ENCODE peak calls at places on chromosomes 13 and 19, in ten cellular contexts. One of them, this sample, is unnamed.

GRCh38 chr19:4018775-4019504 is 11.4 kb downstream of the PIAS4 start:
- DNase-seq in HCT116: no peak
- DNase-seq in stomach: no peak
- DNase-seq in endothelial cell of umbilical vein: no peak
- DNase-seq in breast epithelium: no peak
- DNase-seq in suprapubic skin: no peak
- DNase-seq in transverse colon: no peak
- DNase-seq in spleen: no peak
- DNase-seq in SK-N-SH: no peak
- DNase-seq in GM23338: no peak
- DNase-seq in this sample: no peak

GRCh38 chr19:55287361-55288079 is 3.7 kb downstream of the BRSK1 start:
- DNase-seq in HCT116: no peak
- DNase-seq in stomach: no peak
- DNase-seq in endothelial cell of umbilical vein: no peak
- DNase-seq in breast epithelium: no peak
- DNase-seq in suprapubic skin: no peak
- DNase-seq in transverse colon: no peak
- DNase-seq in spleen: no peak
- DNase-seq in SK-N-SH: no peak
- DNase-seq in GM23338: no peak
- DNase-seq in this sample: no peak

GRCh38 chr13:40519637-40520036 is 146.8 kb downstream of the FOXO1 start:
- DNase-seq in HCT116: no peak
- DNase-seq in stomach: no peak
- DNase-seq in endothelial cell of umbilical vein: no peak
- DNase-seq in breast epithelium: no peak
- DNase-seq in suprapubic skin: no peak
- DNase-seq in transverse colon: no peak
- DNase-seq in spleen: no peak
- DNase-seq in SK-N-SH: no peak
- DNase-seq in GM23338: peak
- DNase-seq in this sample: no peak

GRCh38 chr13:21395953-21396352 is 63.1 kb downstream of the ZDHHC20 start:
- DNase-seq in HCT116: no peak
- DNase-seq in stomach: no peak
- DNase-seq in endothelial cell of umbilical vein: no peak
- DNase-seq in breast epithelium: no peak
- DNase-seq in suprapubic skin: no peak
- DNase-seq in transverse colon: no peak
- DNase-seq in spleen: no peak
- DNase-seq in SK-N-SH: no peak
- DNase-seq in GM23338: no peak
- DNase-seq in this sample: no peak

GRCh38 chr13:48772908-48773307 is 119.2 kb downstream of the CYSLTR2 start:
- DNase-seq in HCT116: no peak
- DNase-seq in stomach: no peak
- DNase-seq in endothelial cell of umbilical vein: no peak
- DNase-seq in breast epithelium: no peak
- DNase-seq in suprapubic skin: no peak
- DNase-seq in transverse colon: no peak
- DNase-seq in spleen: no peak
- DNase-seq in SK-N-SH: no peak
- DNase-seq in GM23338: no peak
- DNase-seq in this sample: no peak

GRCh38 chr13:104773775-104774174 is 1707.6 kb upstream of the SLC10A2 start:
- DNase-seq in HCT116: peak
- DNase-seq in stomach: no peak
- DNase-seq in endothelial cell of umbilical vein: peak
- DNase-seq in breast epithelium: no peak
- DNase-seq in suprapubic skin: no peak
- DNase-seq in transverse colon: no peak
- DNase-seq in spleen: no peak
- DNase-seq in SK-N-SH: peak
- DNase-seq in GM23338: peak
- DNase-seq in this sample: no peak

GRCh38 chr19:29578349-29578748 is 27.7 kb upstream of the POP4 start:
- DNase-seq in HCT116: no peak
- DNase-seq in stomach: no peak
- DNase-seq in endothelial cell of umbilical vein: no peak
- DNase-seq in breast epithelium: no peak
- DNase-seq in suprapubic skin: no peak
- DNase-seq in transverse colon: no peak
- DNase-seq in spleen: no peak
- DNase-seq in SK-N-SH: no peak
- DNase-seq in GM23338: no peak
- DNase-seq in this sample: no peak

GRCh38 chr13:86838411-86839120 is 832.6 kb upstream of the SLITRK5 start:
- DNase-seq in HCT116: no peak
- DNase-seq in stomach: no peak
- DNase-seq in endothelial cell of umbilical vein: no peak
- DNase-seq in breast epithelium: no peak
- DNase-seq in suprapubic skin: no peak
- DNase-seq in transverse colon: no peak
- DNase-seq in spleen: no peak
- DNase-seq in SK-N-SH: no peak
- DNase-seq in GM23338: no peak
- DNase-seq in this sample: no peak

GRCh38 chr13:76425930-76426329 is 460.3 kb downstream of the KCTD12 start:
- DNase-seq in HCT116: no peak
- DNase-seq in stomach: no peak
- DNase-seq in endothelial cell of umbilical vein: peak
- DNase-seq in breast epithelium: no peak
- DNase-seq in suprapubic skin: no peak
- DNase-seq in transverse colon: no peak
- DNase-seq in spleen: no peak
- DNase-seq in SK-N-SH: no peak
- DNase-seq in GM23338: no peak
- DNase-seq in this sample: no peak

GRCh38 chr13:100040196-100040595 is 48.7 kb upstream of the PCCA start:
- DNase-seq in HCT116: no peak
- DNase-seq in stomach: no peak
- DNase-seq in endothelial cell of umbilical vein: no peak
- DNase-seq in breast epithelium: no peak
- DNase-seq in suprapubic skin: no peak
- DNase-seq in transverse colon: no peak
- DNase-seq in spleen: no peak
- DNase-seq in SK-N-SH: no peak
- DNase-seq in GM23338: no peak
- DNase-seq in this sample: no peak

GRCh38 chr19:33476151-33476707 is 45.4 kb downstream of the PEPD start:
- DNase-seq in HCT116: no peak
- DNase-seq in stomach: no peak
- DNase-seq in endothelial cell of umbilical vein: no peak
- DNase-seq in breast epithelium: no peak
- DNase-seq in suprapubic skin: no peak
- DNase-seq in transverse colon: no peak
- DNase-seq in spleen: peak
- DNase-seq in SK-N-SH: no peak
- DNase-seq in GM23338: no peak
- DNase-seq in this sample: no peak

DNA sequence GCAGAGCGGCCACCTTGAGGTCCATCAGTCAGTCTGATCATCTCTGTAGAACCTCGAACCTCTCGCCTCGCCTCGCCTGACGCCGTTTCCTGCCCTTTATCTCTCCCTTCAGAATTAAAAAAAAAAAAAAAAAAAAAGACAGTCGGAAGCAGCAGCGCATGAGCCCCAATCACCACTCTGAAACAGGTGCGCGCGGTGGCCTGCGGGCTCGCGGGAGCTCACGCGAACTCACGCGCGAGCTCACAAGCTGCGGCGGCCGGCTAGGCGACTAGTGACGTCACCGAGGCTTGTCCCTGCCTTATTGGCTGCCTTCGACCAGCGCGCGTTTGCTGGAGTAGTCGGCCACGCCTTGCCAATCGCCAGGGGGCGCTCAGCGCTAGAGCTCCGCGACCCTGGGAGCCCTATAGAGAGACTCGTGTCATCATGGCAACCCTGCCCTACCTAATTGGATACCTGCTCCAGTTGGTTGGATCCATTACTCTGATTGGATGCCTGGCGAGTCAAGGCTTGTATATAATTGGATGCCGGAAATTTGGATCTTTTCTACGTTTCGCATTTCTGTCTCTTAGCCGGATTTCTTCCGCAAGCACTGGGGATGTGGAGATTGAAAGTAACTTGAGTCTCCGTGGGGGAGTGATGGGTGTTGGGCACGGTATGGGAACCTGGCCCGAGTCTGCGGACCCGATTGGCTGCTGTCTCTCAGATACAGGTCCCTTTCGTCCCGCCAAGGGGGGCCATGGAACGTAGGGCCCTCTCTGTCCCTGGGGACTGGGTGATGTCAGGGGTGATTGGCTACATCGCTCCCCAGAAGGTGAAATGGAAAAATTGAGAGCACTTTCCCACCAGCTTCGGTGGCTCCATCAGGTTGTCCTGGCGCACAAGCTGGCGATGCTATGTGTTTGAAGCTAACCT is 31.6 kb downstream of the SYT3 start:
- DNase-seq in HCT116: peak
- DNase-seq in stomach: peak
- DNase-seq in endothelial cell of umbilical vein: peak
- DNase-seq in breast epithelium: no peak
- DNase-seq in suprapubic skin: no peak
- DNase-seq in transverse colon: peak
- DNase-seq in spleen: peak
- DNase-seq in SK-N-SH: peak
- DNase-seq in GM23338: peak
- DNase-seq in this sample: peak
- TF ChIP-seq POLR2AphosphoS5 in HCT116: no peak
- TF ChIP-seq POLR2AphosphoS5 in stomach: no peak
- TF ChIP-seq POLR2AphosphoS5 in endothelial cell of umbilical vein: no peak
- TF ChIP-seq POLR2AphosphoS5 in breast epithelium: no peak
- TF ChIP-seq POLR2AphosphoS5 in suprapubic skin: no peak
- TF ChIP-seq POLR2AphosphoS5 in transverse colon: no peak
- TF ChIP-seq POLR2AphosphoS5 in spleen: no peak
- TF ChIP-seq POLR2AphosphoS5 in SK-N-SH: no peak
- TF ChIP-seq POLR2AphosphoS5 in GM23338: peak
- TF ChIP-seq POLR2AphosphoS5 in this sample: no peak

DNA sequence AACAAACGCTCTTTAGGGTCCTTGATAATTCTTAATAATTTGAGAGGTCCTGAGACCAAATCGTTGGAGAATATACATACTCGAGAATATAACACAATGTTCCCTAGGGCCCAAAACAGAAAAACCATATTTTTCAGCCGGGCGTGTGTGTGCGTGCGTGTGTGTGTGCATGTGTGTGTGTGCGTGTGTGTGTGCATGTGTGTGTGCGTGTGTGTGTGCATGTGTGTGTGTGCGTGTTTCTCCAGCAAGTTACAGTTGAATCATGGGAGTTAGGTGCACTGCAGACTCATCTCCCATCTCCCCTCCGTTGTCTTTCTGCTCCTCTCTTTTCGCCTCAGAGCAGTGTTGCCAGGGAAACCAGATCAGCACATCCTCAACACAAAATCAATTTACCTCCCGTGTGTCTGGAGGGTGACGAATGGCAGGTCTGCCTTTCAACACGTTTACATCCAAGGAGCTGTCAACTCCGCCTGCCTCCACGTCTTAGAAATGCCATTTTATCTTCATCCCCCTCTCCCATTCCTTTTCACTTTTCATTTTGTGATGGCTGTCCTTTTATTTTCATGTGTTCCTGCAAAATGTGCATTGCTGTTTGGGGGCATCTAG is 8.3 kb upstream of the PNMA8B start:
- DNase-seq in HCT116: no peak
- DNase-seq in stomach: no peak
- DNase-seq in endothelial cell of umbilical vein: no peak
- DNase-seq in breast epithelium: no peak
- DNase-seq in suprapubic skin: no peak
- DNase-seq in transverse colon: no peak
- DNase-seq in spleen: no peak
- DNase-seq in SK-N-SH: peak
- DNase-seq in GM23338: peak
- DNase-seq in this sample: no peak
- TF ChIP-seq POLR2AphosphoS5 in HCT116: no peak
- TF ChIP-seq POLR2AphosphoS5 in stomach: no peak
- TF ChIP-seq POLR2AphosphoS5 in endothelial cell of umbilical vein: no peak
- TF ChIP-seq POLR2AphosphoS5 in breast epithelium: no peak
- TF ChIP-seq POLR2AphosphoS5 in suprapubic skin: no peak
- TF ChIP-seq POLR2AphosphoS5 in transverse colon: no peak
- TF ChIP-seq POLR2AphosphoS5 in spleen: no peak
- TF ChIP-seq POLR2AphosphoS5 in SK-N-SH: no peak
- TF ChIP-seq POLR2AphosphoS5 in GM23338: no peak
- TF ChIP-seq POLR2AphosphoS5 in this sample: no peak

DNA sequence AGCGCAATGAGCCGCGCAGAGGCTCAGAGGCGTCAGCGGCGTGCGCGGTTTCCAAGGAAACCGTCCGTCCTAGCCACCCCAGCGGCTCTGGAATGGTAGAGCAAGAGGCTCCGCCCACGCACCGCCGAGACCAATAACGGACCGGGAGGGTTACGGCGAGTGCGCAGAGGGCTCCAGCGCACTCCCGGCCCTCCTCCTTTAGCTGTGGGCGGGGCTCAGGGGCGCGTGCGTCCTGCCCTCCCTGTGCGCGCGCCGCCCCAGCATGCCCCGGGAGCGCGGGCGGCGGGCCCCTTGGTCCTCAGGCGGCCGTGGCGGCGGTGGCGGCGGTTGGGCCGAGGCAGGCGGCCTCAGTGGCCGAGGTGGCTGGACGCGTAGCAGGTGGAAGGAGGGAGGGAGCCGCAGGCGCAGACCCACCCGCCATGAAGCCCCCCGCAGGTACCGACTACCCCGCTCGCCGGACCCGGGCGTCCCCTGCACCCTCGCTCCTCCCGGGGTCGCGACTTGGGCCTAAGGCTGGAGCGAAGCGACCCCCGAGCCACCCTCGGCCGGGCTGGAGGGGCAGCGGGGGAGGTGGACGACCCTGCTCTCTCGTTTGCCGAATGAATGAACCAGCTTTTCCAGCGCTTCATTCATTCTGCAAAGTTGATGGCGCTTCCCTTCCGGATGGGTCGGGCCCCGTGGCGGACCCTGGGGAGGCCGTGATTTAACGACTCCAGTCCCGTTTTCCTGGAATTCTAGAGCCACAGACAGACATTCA is at the start of gene THOP1:
- DNase-seq in HCT116: peak
- DNase-seq in stomach: peak
- DNase-seq in endothelial cell of umbilical vein: peak
- DNase-seq in breast epithelium: peak
- DNase-seq in suprapubic skin: peak
- DNase-seq in transverse colon: peak
- DNase-seq in spleen: peak
- DNase-seq in SK-N-SH: peak
- DNase-seq in GM23338: peak
- DNase-seq in this sample: peak
- TF ChIP-seq POLR2AphosphoS5 in HCT116: peak
- TF ChIP-seq POLR2AphosphoS5 in stomach: peak
- TF ChIP-seq POLR2AphosphoS5 in endothelial cell of umbilical vein: peak
- TF ChIP-seq POLR2AphosphoS5 in breast epithelium: peak
- TF ChIP-seq POLR2AphosphoS5 in suprapubic skin: no peak
- TF ChIP-seq POLR2AphosphoS5 in transverse colon: peak
- TF ChIP-seq POLR2AphosphoS5 in spleen: peak
- TF ChIP-seq POLR2AphosphoS5 in SK-N-SH: peak
- TF ChIP-seq POLR2AphosphoS5 in GM23338: peak
- TF ChIP-seq POLR2AphosphoS5 in this sample: peak

GRCh38 chr19:11069451-11070009 is 19.7 kb upstream of the LDLR start:
- DNase-seq in HCT116: no peak
- DNase-seq in stomach: no peak
- DNase-seq in endothelial cell of umbilical vein: no peak
- DNase-seq in breast epithelium: no peak
- DNase-seq in suprapubic skin: no peak
- DNase-seq in transverse colon: no peak
- DNase-seq in spleen: no peak
- DNase-seq in SK-N-SH: no peak
- DNase-seq in GM23338: peak
- DNase-seq in this sample: no peak
- TF ChIP-seq POLR2AphosphoS5 in HCT116: no peak
- TF ChIP-seq POLR2AphosphoS5 in stomach: no peak
- TF ChIP-seq POLR2AphosphoS5 in endothelial cell of umbilical vein: no peak
- TF ChIP-seq POLR2AphosphoS5 in breast epithelium: no peak
- TF ChIP-seq POLR2AphosphoS5 in suprapubic skin: no peak
- TF ChIP-seq POLR2AphosphoS5 in transverse colon: no peak
- TF ChIP-seq POLR2AphosphoS5 in spleen: no peak
- TF ChIP-seq POLR2AphosphoS5 in SK-N-SH: no peak
- TF ChIP-seq POLR2AphosphoS5 in GM23338: no peak
- TF ChIP-seq POLR2AphosphoS5 in this sample: no peak

GRCh38 chr19:12769689-12770088 is 5.7 kb downstream of the HOOK2 start:
- DNase-seq in HCT116: no peak
- DNase-seq in stomach: peak
- DNase-seq in endothelial cell of umbilical vein: no peak
- DNase-seq in breast epithelium: no peak
- DNase-seq in suprapubic skin: no peak
- DNase-seq in transverse colon: peak
- DNase-seq in spleen: no peak
- DNase-seq in SK-N-SH: no peak
- DNase-seq in GM23338: peak
- DNase-seq in this sample: no peak
- TF ChIP-seq POLR2AphosphoS5 in HCT116: no peak
- TF ChIP-seq POLR2AphosphoS5 in stomach: no peak
- TF ChIP-seq POLR2AphosphoS5 in endothelial cell of umbilical vein: no peak
- TF ChIP-seq POLR2AphosphoS5 in breast epithelium: no peak
- TF ChIP-seq POLR2AphosphoS5 in suprapubic skin: no peak
- TF ChIP-seq POLR2AphosphoS5 in transverse colon: no peak
- TF ChIP-seq POLR2AphosphoS5 in spleen: no peak
- TF ChIP-seq POLR2AphosphoS5 in SK-N-SH: no peak
- TF ChIP-seq POLR2AphosphoS5 in GM23338: peak
- TF ChIP-seq POLR2AphosphoS5 in this sample: no peak

This sample was measured in GM12891.